ENCODE peak calls at places on chromosomes 12 and 14, in four cellular contexts. W is HFFc6; V is lower lobe of right lung; X is CD8-positive, alpha-beta T cell. P is an unnamed sample.
A peak's percentile ranks its signal among the peaks of the same experiment; 100 is the strongest.

GRCh38 chr12:67720383-67720856 is 71.9 kb downstream of the DYRK2 start:
- DNase-seq in W (peak; percentile 79), X (no peak), V (no peak), P (peak; percentile 46)

GRCh38 chr14:66999978-67000377 is 189.3 kb upstream of the GARIN2 start:
- DNase-seq in X (no peak), W (no peak), V (no peak), P (no peak)

GRCh38 chr12:132174703-132175490 is 30.6 kb downstream of the NOC4L start:
- DNase-seq in V (no peak), X (no peak), W (no peak), P (no peak)

GRCh38 chr14:101111620-101112290 is 208.2 kb upstream of the RTL1 start:
- DNase-seq in X (no peak), V (no peak), W (no peak), P (no peak)

GRCh38 chr14:101774006-101774755 is 12.7 kb downstream of the PPP2R5C start:
- DNase-seq in W (no peak), X (no peak), V (no peak), P (no peak)

GRCh38 chr12:53234236-53234635 is 2.2 kb upstream of the RARG start:
- DNase-seq in X (no peak), V (peak; percentile 46), W (no peak), P (no peak)

GRCh38 chr14:79573486-79573885 is 637.8 kb downstream of the DIO2 start:
- DNase-seq in X (no peak), W (no peak), V (no peak), P (no peak)

GRCh38 chr12:131869871-131870418 is 24.5 kb upstream of the ULK1 start:
- DNase-seq in V (no peak), X (no peak), W (peak; percentile 81), P (no peak)

GRCh38 chr12:49888461-49889151 is 15.1 kb downstream of the FAIM2 start:
- DNase-seq in W (no peak), X (no peak), V (no peak), P (no peak)

GRCh38 chr14:101087614-101088394 is 184.3 kb upstream of the RTL1 start:
- DNase-seq in W (no peak), V (no peak), X (no peak), P (peak; percentile 25)

GRCh38 chr14:61479746-61480502 is 158.5 kb downstream of the PRKCH start:
- DNase-seq in W (no peak), V (no peak), X (no peak), P (no peak)

GRCh38 chr14:20719777-20720176 is 25.9 kb upstream of the EDDM3A start:
- DNase-seq in W (no peak), V (no peak), X (no peak), P (no peak)

GRCh38 chr12:131991816-131992430 is 42.2 kb downstream of the EP400 start:
- DNase-seq in X (no peak), V (no peak), W (no peak), P (no peak)

GRCh38 chr12:120365675-120366340 is 3.2 kb downstream of the MSI1 start:
- DNase-seq in V (no peak), X (no peak), W (no peak), P (no peak)

GRCh38 chr14:78700236-78700635 is 530.1 kb downstream of the NRXN3 start:
- DNase-seq in X (no peak), V (no peak), W (peak; percentile 12), P (no peak)

GRCh38 chr12:76697849-76698248 is 66.1 kb upstream of the ZDHHC17 start:
- DNase-seq in W (no peak), X (no peak), V (no peak), P (no peak)

GRCh38 chr14:82449926-82450325 is 916.3 kb upstream of the SEL1L start:
- DNase-seq in V (no peak), X (no peak), W (no peak), P (no peak)

GRCh38 chr14:61321385-61322010 is at the start of gene PRKCH:
- DNase-seq in V (peak; percentile 91), W (no peak), X (peak; percentile 89), P (peak; percentile 48)

GRCh38 chr14:64407329-64407728 is 19.2 kb downstream of the MTHFD1 start:
- DNase-seq in V (no peak), X (no peak), W (no peak), P (no peak)

GRCh38 chr12:14769462-14769836 is 33.8 kb downstream of the WBP11 start:
- DNase-seq in W (no peak), V (peak; percentile 60), X (no peak), P (no peak)

GRCh38 chr12:125132698-125133400 is 67.6 kb downstream of the AACS start:
- DNase-seq in W (peak; percentile 41), V (no peak), X (no peak), P (no peak)

GRCh38 chr12:124305776-124306685 is 11.1 kb downstream of the RFLNA start:
- DNase-seq in X (no peak), V (peak; percentile 30), W (no peak), P (no peak)

GRCh38 chr12:71447691-71448660 is 8.4 kb downstream of the LGR5 start:
- DNase-seq in W (no peak), V (no peak), X (no peak), P (no peak)

GRCh38 chr14:99028521-99028920 is 243.5 kb downstream of the BCL11B start:
- DNase-seq in X (no peak), W (no peak), V (no peak), P (no peak)

GRCh38 chr14:66920196-66920595 is 269.0 kb upstream of the GARIN2 start:
- DNase-seq in X (no peak), V (no peak), W (peak; percentile 15), P (no peak)

GRCh38 chr14:74577247-74577947 is 34.6 kb downstream of the LTBP2 start:
- DNase-seq in W (no peak), X (no peak), V (peak; percentile 46), P (peak; percentile 64)

GRCh38 chr12:5003025-5003666 is 40.5 kb upstream of the KCNA5 start:
- DNase-seq in V (peak; percentile 61), X (no peak), W (peak; percentile 61), P (peak; percentile 62)

GRCh38 chr12:57456145-57456700 is 1.1 kb downstream of the INHBE start:
- DNase-seq in X (peak; percentile 42), W (peak; percentile 36), V (no peak), P (no peak)

GRCh38 chr14:80446356-80446755 is 235.1 kb upstream of the DIO2 start:
- DNase-seq in X (no peak), W (no peak), V (no peak), P (no peak)

GRCh38 chr12:109455706-109456105 is 21.4 kb downstream of the KCTD10 start:
- DNase-seq in V (no peak), W (no peak), X (no peak), P (no peak)

GRCh38 chr14:71318097-71318459 is 410.8 kb downstream of the PCNX1 start:
- DNase-seq in X (no peak), W (no peak), V (no peak), P (no peak)

GRCh38 chr14:100293497-100294212 is 12.6 kb downstream of the SLC25A29 start:
- DNase-seq in V (no peak), W (no peak), X (no peak), P (peak; percentile 7)

GRCh38 chr14:96592591-96593388 is 90.6 kb downstream of the PAPOLA start:
- DNase-seq in W (no peak), V (peak; percentile 53), X (peak; percentile 58), P (no peak)

GRCh38 chr12:13347241-13348043 is 150.9 kb downstream of the EMP1 start:
- DNase-seq in V (no peak), X (no peak), W (peak; percentile 66), P (no peak)

GRCh38 chr12:3233813-3234212 is 156.6 kb downstream of the TSPAN9 start:
- DNase-seq in V (no peak), W (no peak), X (no peak), P (no peak)

GRCh38 chr12:3230758-3231375 is 153.7 kb downstream of the TSPAN9 start:
- DNase-seq in X (no peak), V (no peak), W (no peak), P (no peak)

GRCh38 chr12:3229577-3229976 is 152.4 kb downstream of the TSPAN9 start:
- DNase-seq in W (no peak), V (no peak), X (no peak), P (no peak)

GRCh38 chr12:3228587-3228986 is 151.4 kb downstream of the TSPAN9 start:
- DNase-seq in W (no peak), V (no peak), X (no peak), P (no peak)

GRCh38 chr12:3231399-3231876 is 154.3 kb downstream of the TSPAN9 start:
- DNase-seq in W (no peak), V (no peak), X (no peak), P (peak; percentile 74)
- TF ChIP-seq CTCF in W (no peak), V (no peak), X (no peak), P (no peak)

GRCh38 chr14:104780513-104781030 is 15.0 kb downstream of the AKT1 start:
- DNase-seq in W (no peak), V (no peak), X (peak; percentile 3), P (no peak)

GRCh38 chr14:104779776-104780512 is 15.6 kb downstream of the AKT1 start:
- DNase-seq in W (no peak), X (no peak), V (no peak), P (no peak)

GRCh38 chr14:104777808-104778249 is 17.7 kb downstream of the AKT1 start:
- DNase-seq in V (no peak), X (peak; percentile 10), W (no peak), P (no peak)

GRCh38 chr14:104776961-104777807 is 18.4 kb downstream of the AKT1 start:
- DNase-seq in X (peak; percentile 10), V (no peak), W (no peak), P (no peak)

DNA sequence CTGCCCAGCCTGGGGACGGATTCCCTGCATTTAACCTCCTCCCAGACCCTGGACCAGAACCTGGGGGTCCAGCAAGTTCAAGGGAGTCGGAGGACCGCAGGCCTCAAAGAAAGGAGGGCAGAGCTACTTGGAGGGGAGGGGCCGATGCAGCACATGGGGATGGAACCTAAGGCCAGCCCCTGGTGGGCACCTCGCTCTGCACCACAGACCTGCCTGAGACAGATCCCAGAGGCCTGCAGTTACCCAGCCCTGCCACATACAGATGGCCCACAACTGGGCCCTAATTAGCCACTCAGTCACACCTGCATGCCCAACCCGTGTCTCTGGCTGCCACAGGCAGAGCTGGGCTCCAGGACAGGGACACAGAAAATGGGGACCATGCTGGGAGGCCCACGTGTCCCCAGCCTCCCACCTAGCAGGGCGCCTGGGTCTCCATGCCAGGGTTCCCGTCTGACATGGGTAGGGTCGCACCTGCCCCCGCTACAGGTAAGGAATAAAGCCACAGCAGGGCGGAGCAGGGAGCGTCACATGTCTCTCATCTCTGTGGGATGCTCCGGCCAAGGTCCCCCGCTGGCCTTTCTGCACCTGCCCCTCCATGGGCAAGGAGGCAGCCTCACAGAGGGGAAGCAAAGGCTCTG is 16.7 kb downstream of the AKT1 start:
- DNase-seq in V (no peak), X (peak; percentile 8), W (no peak), P (no peak)
- TF ChIP-seq CTCF in V (no peak), X (no peak), W (no peak), P (no peak)

GRCh38 chr14:68710776-68711175 is 82.1 kb downstream of the ZFP36L1 start:
- DNase-seq in W (no peak), X (no peak), V (no peak), P (no peak)
- TF ChIP-seq CTCF in W (no peak), X (no peak), V (no peak), P (no peak)

DNA sequence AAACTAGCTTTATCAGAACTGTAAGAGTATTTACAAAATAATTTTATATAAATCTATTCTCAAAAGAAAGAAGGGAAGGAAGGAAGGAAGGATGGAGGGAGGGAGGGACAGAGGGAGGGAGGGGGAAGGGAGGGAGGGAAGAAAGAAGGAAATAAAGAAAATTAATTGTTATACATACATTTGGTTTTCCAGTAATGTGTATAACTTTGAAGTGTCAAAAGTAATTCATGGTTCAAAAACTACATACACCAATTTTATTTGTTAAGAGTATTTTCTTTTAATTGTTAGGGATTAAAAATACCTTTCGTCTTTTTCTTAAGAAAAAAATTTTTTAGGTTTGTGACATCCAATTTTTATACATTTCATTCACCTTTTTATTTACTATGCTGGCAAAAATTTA is 17.5 kb upstream of the KCNC2 start:
- DNase-seq in X (no peak), V (no peak), W (no peak), P (no peak)
- TF ChIP-seq CTCF in X (no peak), V (no peak), W (no peak), P (no peak)